ENCODE peak calls at places on chromosomes 3 and 15, in five cellular contexts. C is thoracic aorta, E is foreskin fibroblast, Y is AG09309, D is fibroblast of pulmonary artery. K is an unnamed sample.

GRCh38 chr15:67433495-67434099 is 87.3 kb upstream of the C15orf61 start:
- DNase-seq in E (peak; percentile 38), Y (peak; percentile 13), C (no peak), D (peak; percentile 74), K (peak; percentile 60)

GRCh38 chr3:192062186-192062585 is 601.2 kb downstream of the PYDC2 start:
- DNase-seq in C (no peak), E (no peak), D (no peak), Y (no peak), K (no peak)

GRCh38 chr3:50586763-50587070 is 17.4 kb downstream of the HEMK1 start:
- DNase-seq in Y (no peak), D (no peak), C (no peak), E (no peak), K (no peak)

GRCh38 chr15:47688573-47689086 is 28.7 kb upstream of the SEMA6D start:
- DNase-seq in D (peak; percentile 31), Y (peak; percentile 1), C (no peak), E (peak; percentile 55), K (no peak)

GRCh38 chr15:33810806-33811205 is 157.5 kb upstream of the CHRM5 start:
- DNase-seq in E (no peak), D (no peak), C (no peak), Y (no peak), K (no peak)

GRCh38 chr3:49311283-49311682 is 28.6 kb downstream of the USP4 start:
- DNase-seq in C (no peak), Y (no peak), D (no peak), E (no peak), K (no peak)

GRCh38 chr3:187131981-187132380 is 7.3 kb downstream of the RPL39L start:
- DNase-seq in D (no peak), E (no peak), Y (no peak), C (no peak), K (no peak)

GRCh38 chr3:108835101-108835500 is 12.5 kb downstream of the TRAT1 start:
- DNase-seq in E (no peak), D (no peak), C (no peak), Y (no peak), K (no peak)

GRCh38 chr3:30081904-30082303 is 524.5 kb upstream of the TGFBR2 start:
- DNase-seq in Y (no peak), C (no peak), E (no peak), D (no peak), K (no peak)

GRCh38 chr3:59820352-59820934 is 770.6 kb upstream of the CFAP20DC start:
- DNase-seq in E (peak; percentile 51), Y (no peak), C (no peak), D (peak; percentile 7), K (no peak)

GRCh38 chr3:101279765-101280385 is 40.5 kb downstream of the IMPG2 start:
- DNase-seq in Y (no peak), E (no peak), C (no peak), D (no peak), K (no peak)

GRCh38 chr15:84570164-84570692 is 30.6 kb upstream of the ZSCAN2 start:
- DNase-seq in C (no peak), E (peak; percentile 34), D (peak; percentile 27), Y (no peak), K (no peak)

GRCh38 chr3:71456155-71456554 is 127.4 kb downstream of the FOXP1 start:
- DNase-seq in D (no peak), Y (no peak), C (no peak), E (no peak), K (no peak)

GRCh38 chr15:73786518-73786917 is 33.4 kb upstream of the INSYN1 start:
- DNase-seq in C (no peak), Y (no peak), D (no peak), E (no peak), K (no peak)

GRCh38 chr3:197792019-197792647 is 1.1 kb downstream of the LRCH3 start:
- DNase-seq in E (no peak), Y (no peak), C (no peak), D (peak; percentile 23), K (no peak)

GRCh38 chr15:48084759-48085420 is 35.9 kb upstream of the SLC24A5 start:
- DNase-seq in Y (no peak), E (peak; percentile 20), C (no peak), D (peak; percentile 55), K (peak; percentile 17)

GRCh38 chr3:24963762-24964625 is 464.1 kb upstream of the RARB start:
- DNase-seq in C (no peak), E (peak; percentile 1), Y (no peak), D (peak; percentile 48), K (no peak)

GRCh38 chr15:70853855-70854668 is at the start of gene LARP6:
- DNase-seq in E (no peak), D (peak; percentile 38), Y (no peak), C (no peak), K (peak; percentile 84)

GRCh38 chr15:61660579-61660978 is 399.7 kb downstream of the VPS13C start:
- DNase-seq in E (peak; percentile 79), C (no peak), D (peak; percentile 4), Y (peak; percentile 28), K (no peak)

GRCh38 chr15:25171856-25172687 is 217.3 kb downstream of the SNRPN start:
- DNase-seq in E (no peak), C (no peak), D (no peak), Y (no peak), K (no peak)

GRCh38 chr3:147141516-147141915 is 264.8 kb downstream of the ZIC4 start:
- DNase-seq in C (no peak), D (no peak), Y (no peak), E (no peak), K (no peak)

GRCh38 chr3:143081844-143082778 is 37.5 kb upstream of the CHST2 start:
- DNase-seq in Y (no peak), C (no peak), D (no peak), E (no peak), K (no peak)

GRCh38 chr3:76132154-76132470 is 346.8 kb upstream of the ZNF717 start:
- DNase-seq in Y (no peak), C (no peak), E (no peak), D (no peak), K (no peak)

GRCh38 chr3:150503402-150504099 is 42.7 kb downstream of the SERP1 start:
- DNase-seq in E (no peak), C (no peak), Y (no peak), D (no peak), K (no peak)
- TF ChIP-seq CTCF in E (no peak), C (no peak), Y (no peak), D (no peak), K (no peak)

GRCh38 chr3:110413291-110413690 is 658.3 kb upstream of the NECTIN3 start:
- DNase-seq in E (no peak), Y (no peak), D (no peak), C (no peak), K (no peak)
- TF ChIP-seq CTCF in E (no peak), Y (no peak), D (peak; percentile 1), C (no peak), K (no peak)

GRCh38 chr3:42120866-42121265 is 29.7 kb downstream of the TRAK1 start:
- DNase-seq in Y (no peak), D (no peak), C (no peak), E (no peak), K (no peak)
- TF ChIP-seq CTCF in Y (no peak), D (no peak), C (no peak), E (no peak), K (no peak)

GRCh38 chr3:61562042-61562809 is 855 bp downstream of the PTPRG start:
- DNase-seq in D (peak; percentile 29), Y (no peak), E (no peak), C (no peak), K (peak; percentile 49)

GRCh38 chr3:61563614-61564404 is 2.4 kb downstream of the PTPRG start:
- DNase-seq in E (no peak), D (no peak), C (no peak), Y (no peak), K (peak; percentile 36)

GRCh38 chr3:61562810-61563613 is 1.6 kb downstream of the PTPRG start:
- DNase-seq in Y (no peak), C (no peak), E (no peak), D (peak; percentile 41), K (peak; percentile 60)

GRCh38 chr3:61565569-61565968 is 4.2 kb downstream of the PTPRG start:
- DNase-seq in E (no peak), C (no peak), D (no peak), Y (no peak), K (no peak)

GRCh38 chr3:61564405-61565059 is 3.2 kb downstream of the PTPRG start:
- DNase-seq in D (peak; percentile 75), E (peak; percentile 72), Y (no peak), C (peak; percentile 39), K (peak; percentile 93)
- TF ChIP-seq CTCF in D (peak; percentile 61), E (peak; percentile 85), Y (peak; percentile 89), C (peak; percentile 87), K (peak; percentile 86)

DNA sequence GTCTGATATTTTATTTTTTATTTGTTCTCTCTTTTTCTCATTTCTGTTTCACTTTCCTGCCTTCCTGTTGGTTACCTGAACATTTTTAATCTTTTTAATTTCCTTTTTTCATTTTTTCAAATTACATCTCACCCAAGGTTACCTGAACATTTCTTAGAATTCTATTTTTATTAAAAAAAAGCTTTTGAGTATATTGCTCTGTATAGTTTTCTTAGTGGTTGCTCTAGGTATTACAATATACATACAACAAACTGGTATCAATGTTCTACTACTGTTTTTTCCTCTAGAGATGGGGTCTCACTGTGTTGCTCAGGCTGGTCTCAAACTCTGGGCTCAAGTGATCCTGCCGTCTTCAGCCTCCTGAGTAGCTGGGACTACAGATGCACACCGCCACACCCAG is 79.4 kb downstream of the DHX30 start:
- DNase-seq in C (no peak), D (no peak), E (no peak), Y (no peak), K (no peak)
- TF ChIP-seq CTCF in C (peak; percentile 30), D (no peak), E (no peak), Y (no peak), K (peak; percentile 21)

GRCh38 chr3:111473550-111473949 is 68.4 kb upstream of the CD96 start:
- DNase-seq in Y (no peak), E (no peak), D (no peak), C (no peak), K (peak; percentile 19)
- TF ChIP-seq CTCF in Y (no peak), E (no peak), D (no peak), C (no peak), K (no peak)

DNA sequence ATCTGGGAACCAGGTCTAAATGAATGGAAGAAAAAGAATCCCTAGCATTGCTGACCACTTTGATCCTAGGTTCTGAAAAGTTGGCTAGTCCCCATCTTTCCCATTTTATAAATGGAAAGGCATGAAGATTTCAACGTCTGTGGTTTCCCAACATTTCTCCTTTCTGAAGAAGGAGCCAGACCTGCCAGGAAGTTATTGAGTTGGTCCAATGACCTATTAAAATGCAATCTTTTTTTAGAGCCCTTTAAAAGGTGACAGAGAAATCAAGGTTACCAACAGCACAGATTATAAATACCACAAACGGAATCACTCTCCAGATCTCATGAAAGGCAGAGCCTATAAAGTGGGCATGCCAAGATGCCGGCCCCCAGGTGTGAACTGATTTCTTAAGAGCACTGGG is 505.6 kb upstream of the THBS1 start:
- DNase-seq in D (peak; percentile 63), Y (peak; percentile 72), E (no peak), C (no peak), K (no peak)
- TF ChIP-seq CTCF in D (no peak), Y (no peak), E (no peak), C (no peak), K (no peak)

GRCh38 chr15:79208179-79208578 is 74.3 kb upstream of the ANKRD34C start:
- DNase-seq in Y (no peak), D (no peak), C (no peak), E (no peak), K (no peak)
- TF ChIP-seq CTCF in Y (no peak), D (no peak), C (no peak), E (no peak), K (no peak)

K was measured in nephron progenitor cell.